ENCODE peak calls at places on chromosomes 3 and 15, in four cellular contexts. Y is WTC11, O is tibial artery, B is endothelial cell. M is an unnamed sample.
A peak's percentile ranks its signal among the peaks of the same experiment; 100 is the strongest.

GRCh38 chr3:39779511-39780230 is 29.7 kb upstream of the MYRIP start:
- DNase-seq in O (no peak), Y (no peak), B (no peak), M (no peak)

GRCh38 chr3:64291345-64291744 is 66.1 kb upstream of the PRICKLE2 start:
- DNase-seq in Y (no peak), O (peak; percentile 70), B (no peak), M (no peak)

GRCh38 chr3:62319570-62320243 is 53.6 kb downstream of the FEZF2 start:
- DNase-seq in O (no peak), Y (no peak), B (no peak), M (no peak)

GRCh38 chr3:146803746-146804145 is 198.6 kb upstream of the PLSCR5 start:
- DNase-seq in B (no peak), O (no peak), Y (no peak), M (no peak)

GRCh38 chr3:45832691-45833090 is 9.2 kb downstream of the LZTFL1 start:
- DNase-seq in B (no peak), O (no peak), Y (no peak), M (no peak)

GRCh38 chr3:76083992-76084391 is 298.6 kb upstream of the ZNF717 start:
- DNase-seq in B (no peak), O (no peak), Y (no peak), M (no peak)

GRCh38 chr15:59814409-59814808 is 125.3 kb upstream of the BNIP2 start:
- DNase-seq in B (no peak), Y (no peak), O (no peak), M (no peak)

GRCh38 chr3:170040283-170040907 is 2.6 kb downstream of the GPR160 start:
- DNase-seq in B (no peak), O (no peak), Y (no peak), M (no peak)

GRCh38 chr3:142888484-142889262 is at the start of gene PCOLCE2:
- DNase-seq in B (peak; percentile 43), O (peak; percentile 49), Y (peak; percentile 69), M (peak; percentile 64)

GRCh38 chr3:141392018-141392370 is 23.7 kb downstream of the ZBTB38 start:
- DNase-seq in Y (no peak), B (no peak), O (no peak), M (no peak)

GRCh38 chr15:30973379-30973778 is 18.0 kb downstream of the MTMR10 start:
- DNase-seq in Y (no peak), B (no peak), O (no peak), M (no peak)

GRCh38 chr3:193903976-193904375 is 232.0 kb upstream of the HES1 start:
- DNase-seq in O (no peak), Y (no peak), B (no peak), M (no peak)

GRCh38 chr3:83934208-83935150 is 1024.3 kb upstream of the CADM2 start:
- DNase-seq in O (no peak), B (no peak), Y (no peak), M (no peak)

GRCh38 chr3:39065197-39065596 is 13.4 kb downstream of the WDR48 start:
- DNase-seq in B (peak; percentile 50), O (no peak), Y (peak; percentile 51), M (no peak)

GRCh38 chr3:162897286-162897685 is 1400.7 kb downstream of the OTOL1 start:
- DNase-seq in Y (no peak), O (no peak), B (no peak), M (no peak)

GRCh38 chr15:93358171-93359036 is 269.4 kb upstream of the RGMA start:
- DNase-seq in Y (no peak), O (no peak), B (no peak), M (no peak)

GRCh38 chr3:46564190-46565112 is 1.7 kb downstream of the LRRC2 start:
- DNase-seq in O (no peak), B (no peak), Y (no peak), M (no peak)

GRCh38 chr15:95875141-95875643 is 455.3 kb upstream of the NR2F2 start:
- DNase-seq in B (no peak), O (peak; percentile 56), Y (no peak), M (no peak)

GRCh38 chr15:31277335-31278055 is 49.1 kb upstream of the KLF13 start:
- DNase-seq in B (no peak), Y (peak; percentile 1), O (no peak), M (no peak)

GRCh38 chr15:95946946-95947345 is 383.6 kb upstream of the NR2F2 start:
- DNase-seq in Y (no peak), B (no peak), O (no peak), M (no peak)

GRCh38 chr3:32973982-32974381 is 22.5 kb downstream of the CCR4 start:
- DNase-seq in O (no peak), Y (no peak), B (no peak), M (no peak)

GRCh38 chr3:42031808-42032475 is 59.2 kb upstream of the TRAK1 start:
- DNase-seq in O (peak; percentile 49), Y (no peak), B (no peak), M (no peak)

GRCh38 chr15:96020133-96020532 is 310.4 kb upstream of the NR2F2 start:
- DNase-seq in Y (no peak), O (no peak), B (no peak), M (no peak)

GRCh38 chr15:60137711-60138396 is 133.7 kb downstream of the FOXB1 start:
- DNase-seq in Y (no peak), B (no peak), O (no peak), M (no peak)

DNA sequence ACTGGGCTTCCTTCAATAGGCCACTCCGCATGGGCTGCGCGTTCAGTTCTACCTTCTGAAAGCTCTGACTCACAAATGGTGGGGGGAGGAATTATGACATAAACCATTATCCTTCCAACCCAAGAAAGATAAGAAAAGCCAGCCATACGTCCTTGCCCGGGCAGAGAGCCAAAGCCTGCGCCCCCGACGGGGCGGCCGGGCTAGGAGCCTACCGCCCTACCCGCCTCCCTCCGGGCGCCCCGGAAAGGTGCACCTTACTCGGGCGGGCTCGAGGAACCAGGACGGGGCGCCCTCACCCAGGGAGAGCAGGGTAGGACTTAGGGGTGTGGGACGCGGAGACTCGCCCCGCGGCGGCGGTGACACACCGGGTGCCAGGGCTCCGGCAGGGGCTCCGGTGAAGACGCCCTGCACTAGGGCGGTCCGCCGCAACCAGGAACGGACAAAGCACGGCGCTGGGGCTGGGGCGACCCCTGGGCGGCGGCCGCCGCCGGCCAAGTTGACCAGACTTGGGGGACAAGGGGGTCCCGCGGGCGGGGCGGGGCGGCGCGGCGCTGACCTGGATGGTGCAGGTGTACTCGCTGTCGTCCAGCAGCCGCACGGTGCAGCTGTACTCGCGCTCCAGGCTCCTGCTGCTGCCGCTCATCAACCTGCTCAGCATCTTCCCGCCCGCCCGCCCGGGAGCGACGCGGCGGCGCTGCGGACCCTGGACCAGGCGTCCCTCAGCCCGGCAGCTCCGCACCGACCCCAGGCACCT is 497 bp downstream of the FRMD5 start:
- DNase-seq in B (no peak), Y (no peak), O (no peak), M (peak; percentile 34)
- TF ChIP-seq CTCF in B (no peak), Y (no peak), O (no peak), M (no peak)

GRCh38 chr15:67832031-67832551 is 6.8 kb downstream of the SKOR1 start:
- DNase-seq in O (no peak), B (no peak), Y (peak; percentile 46), M (no peak)
- TF ChIP-seq CTCF in O (no peak), B (no peak), Y (no peak), M (no peak)

GRCh38 chr15:78950906-78951840 is 6.3 kb upstream of the CTSH start:
- DNase-seq in Y (no peak), B (no peak), O (no peak), M (no peak)
- TF ChIP-seq CTCF in Y (no peak), B (no peak), O (peak; percentile 14), M (peak; percentile 23)

DNA sequence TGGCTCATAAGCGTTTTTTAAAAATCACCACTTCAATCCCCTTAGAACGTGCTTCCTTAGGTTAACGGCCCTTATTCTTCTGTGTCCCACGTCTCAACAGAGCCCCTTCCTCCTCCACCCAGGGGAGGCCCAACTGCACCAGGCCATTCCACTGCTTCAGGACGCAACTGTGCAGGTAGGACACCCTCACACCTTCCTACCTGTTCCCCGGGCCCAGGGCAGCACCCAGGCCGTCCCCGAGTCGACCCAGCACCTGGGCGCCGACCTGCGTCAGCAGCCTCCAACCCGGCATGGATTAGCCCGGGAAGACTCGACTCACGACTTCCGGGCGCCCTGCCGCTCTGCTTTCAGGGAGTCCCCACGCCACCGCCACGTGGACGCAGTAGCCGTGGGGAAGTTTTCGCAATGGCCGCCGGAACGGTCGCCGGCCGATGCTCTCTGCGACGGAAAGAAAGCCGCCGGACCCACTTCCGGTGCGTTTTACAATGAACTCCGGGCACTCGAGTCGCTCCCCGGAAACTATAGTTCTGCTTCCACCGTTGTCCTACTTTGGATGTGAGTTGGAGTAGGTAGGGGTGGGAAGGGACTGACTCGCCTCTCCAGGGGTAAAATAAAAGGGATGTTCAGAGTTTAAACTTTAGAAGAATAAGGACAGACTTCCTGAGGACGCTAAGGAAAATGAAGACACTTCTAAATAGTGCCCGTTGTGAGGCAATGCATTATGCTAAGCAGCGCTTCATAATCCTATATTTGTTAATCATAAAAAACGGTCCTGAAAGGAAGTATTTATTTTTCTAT is at the start of gene MRPL3:
- DNase-seq in B (peak; percentile 63), O (peak; percentile 77), Y (peak; percentile 84), M (peak; percentile 63)
- TF ChIP-seq CTCF in B (no peak), O (no peak), Y (no peak), M (no peak)

M was measured in mesothelial cell of epicardium.